ENCODE peak calls at places on chromosomes 12 and 14, in five cellular contexts. U, J, B, X and M are unnamed samples.

GRCh38 chr12:6700646-6701051 is at the start of gene PIANP:
- DNase-seq in U (peak), J (peak), B (no peak), X (no peak), M (no peak)

GRCh38 chr14:34770901-34771300 is 56.5 kb upstream of the CFL2 start:
- DNase-seq in U (no peak), J (no peak), B (no peak), X (no peak), M (no peak)

GRCh38 chr12:31591308-31591901 is 469 bp upstream of the DENND5B start:
- DNase-seq in U (peak), J (no peak), B (no peak), X (no peak), M (no peak)

GRCh38 chr14:70879448-70879847 is 27.8 kb upstream of the PCNX1 start:
- DNase-seq in U (no peak), J (no peak), B (no peak), X (no peak), M (no peak)

GRCh38 chr12:131444220-131445164 is 266.4 kb upstream of the SFSWAP start:
- DNase-seq in U (no peak), J (peak), B (no peak), X (no peak), M (no peak)

GRCh38 chr14:50062438-50063039 is 53.8 kb downstream of the VCPKMT start:
- DNase-seq in U (peak), J (peak), B (no peak), X (no peak), M (no peak)

GRCh38 chr12:16165506-16165905 is 112.0 kb downstream of the SLC15A5 start:
- DNase-seq in U (peak), J (no peak), B (no peak), X (peak), M (peak)

GRCh38 chr12:18120899-18121298 is 30.9 kb upstream of the RERGL start:
- DNase-seq in U (no peak), J (no peak), B (no peak), X (no peak), M (no peak)

GRCh38 chr14:70856851-70857498 is 47.7 kb upstream of the MAP3K9 start:
- DNase-seq in U (no peak), J (no peak), B (peak), X (no peak), M (no peak)

GRCh38 chr12:45518516-45519235 is 210.8 kb upstream of the ARID2 start:
- DNase-seq in U (no peak), J (peak), B (no peak), X (no peak), M (no peak)

DNA sequence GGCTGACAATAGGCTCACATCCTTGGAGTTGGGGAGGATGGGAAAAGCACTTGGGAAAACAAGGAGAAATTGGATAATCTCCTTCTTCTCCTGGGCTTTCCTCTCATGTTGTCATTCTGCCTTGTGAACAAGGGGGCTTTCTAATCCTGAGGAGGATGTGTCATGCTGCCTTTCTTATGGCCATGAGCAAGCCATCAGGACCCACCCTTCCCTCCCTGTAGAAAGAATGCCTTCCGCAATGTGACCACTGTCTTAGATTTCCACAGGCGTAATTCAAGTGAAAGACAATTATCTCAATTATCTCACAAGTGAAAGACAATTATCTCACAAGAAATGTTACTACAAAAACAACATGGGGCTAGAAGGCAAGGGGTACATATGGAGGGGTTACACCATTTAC is 3.0 kb upstream of the OR6S1 start:
- DNase-seq in U (no peak), J (no peak), B (no peak), X (no peak), M (no peak)
- TF ChIP-seq CTCF in U (no peak), J (no peak), B (no peak), X (no peak), M (no peak)

GRCh38 chr12:67647547-67648305 is 819 bp upstream of the DYRK2 start:
- DNase-seq in U (peak), J (peak), B (peak), X (peak), M (peak)

GRCh38 chr12:67648306-67649164 is at the start of gene DYRK2:
- DNase-seq in U (peak), J (peak), B (no peak), X (peak), M (peak)

GRCh38 chr12:67646775-67647174 is 1.8 kb upstream of the DYRK2 start:
- DNase-seq in U (no peak), J (no peak), B (no peak), X (no peak), M (no peak)

GRCh38 chr12:67645571-67645970 is 3.0 kb upstream of the DYRK2 start:
- DNase-seq in U (peak), J (no peak), B (no peak), X (no peak), M (no peak)

GRCh38 chr12:67647251-67647546 is 1.3 kb upstream of the DYRK2 start:
- DNase-seq in U (no peak), J (no peak), B (no peak), X (no peak), M (no peak)
- H3K4me3 ChIP-seq in U (no peak), J (peak), B (no peak), X (no peak), M (no peak)

DNA sequence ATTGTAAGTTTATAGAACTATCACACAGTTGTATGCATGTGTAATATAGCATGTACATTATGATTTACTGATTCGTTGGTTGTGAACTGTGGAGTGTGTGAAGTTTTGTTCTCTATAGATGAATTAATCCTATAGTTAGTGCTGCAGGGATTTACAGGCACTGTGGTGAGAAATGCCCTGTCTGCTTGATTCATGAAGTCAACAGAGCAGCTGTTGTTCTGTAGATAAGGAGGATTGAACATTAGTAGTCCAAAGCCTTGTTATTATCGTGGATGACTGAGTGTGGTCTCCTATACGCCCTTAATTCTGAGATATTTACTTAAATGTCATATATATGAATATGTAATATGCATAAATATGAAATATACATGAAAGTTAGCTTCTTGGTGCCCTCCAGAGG is 98.3 kb downstream of the DNAH10 start:
- DNase-seq in U (no peak), J (no peak), B (no peak), X (no peak), M (no peak)
- TF ChIP-seq CTCF in U (no peak), J (no peak), B (no peak), X (no peak), M (no peak)

GRCh38 chr12:3604750-3605638 is 114.0 kb downstream of the PRMT8 start:
- DNase-seq in U (no peak), J (no peak), B (peak), X (no peak), M (peak)
- H3K4me3 ChIP-seq in U (no peak), J (no peak), B (no peak), X (no peak), M (no peak)

GRCh38 chr12:60257063-60257462 is 661.2 kb downstream of the SLC16A7 start:
- DNase-seq in U (peak), J (no peak), B (no peak), X (no peak), M (no peak)
- TF ChIP-seq CTCF in U (peak), J (no peak), B (peak), X (no peak), M (peak)

DNA sequence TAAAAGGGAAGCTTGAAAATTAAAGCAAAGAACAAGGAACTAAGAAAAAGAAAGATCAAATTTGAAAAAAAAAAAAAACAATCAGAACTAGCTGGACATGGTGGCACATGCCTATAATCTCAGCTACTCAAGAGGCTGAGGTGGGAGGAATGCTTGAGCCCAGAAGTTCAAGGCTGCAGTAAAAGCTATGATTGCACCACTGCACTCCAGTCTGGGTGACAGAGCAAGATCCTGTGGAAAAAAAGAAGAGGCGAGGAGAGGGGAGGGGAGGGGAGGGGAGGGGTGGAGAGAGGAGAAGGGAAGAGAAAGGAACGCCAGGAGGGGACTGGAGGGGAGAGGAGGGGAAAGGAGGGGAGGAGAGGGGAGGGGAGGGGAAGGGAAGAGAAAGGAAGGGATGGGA is 43.0 kb downstream of the EEA1 start:
- DNase-seq in U (no peak), J (no peak), B (no peak), X (no peak), M (no peak)
- H3K4me3 ChIP-seq in U (no peak), J (no peak), B (no peak), X (no peak), M (no peak)

GRCh38 chr12:38921025-38921677 is 15.8 kb upstream of the CPNE8 start:
- DNase-seq in U (peak), J (no peak), B (peak), X (peak), M (peak)
- TF ChIP-seq CTCF in U (peak), J (no peak), B (peak), X (peak), M (peak)

GRCh38 chr12:115408642-115409041 is 724.7 kb upstream of the TBX3 start:
- DNase-seq in U (no peak), J (no peak), B (no peak), X (no peak), M (no peak)
- H3K4me3 ChIP-seq in U (no peak), J (no peak), B (no peak), X (no peak), M (no peak)